ENCODE peak calls at places on chromosomes 11 and 22, in seven cellular contexts. B, U, Q, L, Y, T and I are unnamed samples.

GRCh38 chr11:34830648-34831047 is 85.5 kb downstream of the APIP start:
- DNase-seq in L (peak; percentile 21), B (no peak), Q (no peak), Y (no peak), T (peak; percentile 40), U (peak; percentile 42), I (no peak)

GRCh38 chr11:60783141-60783484 is 2.0 kb upstream of the MS4A10 start:
- DNase-seq in L (no peak), B (no peak), U (no peak), T (no peak), Q (no peak), Y (no peak), I (no peak)

GRCh38 chr11:14095882-14096281 is 133.4 kb downstream of the SPON1 start:
- DNase-seq in Y (no peak), T (no peak), U (no peak), L (no peak), B (no peak), Q (no peak), I (no peak)

GRCh38 chr11:91538065-91538464 is 686.6 kb upstream of the FAT3 start:
- DNase-seq in Y (no peak), U (no peak), T (no peak), B (no peak), Q (no peak), L (no peak), I (no peak)

GRCh38 chr11:19843106-19843505 is 130.5 kb downstream of the NAV2 start:
- DNase-seq in T (no peak), Y (no peak), Q (no peak), B (no peak), L (no peak), U (no peak), I (no peak)

GRCh38 chr11:111417011-111417765 is 38.1 kb upstream of the POU2AF1 start:
- DNase-seq in B (no peak), L (peak; percentile 73), Q (no peak), T (no peak), U (no peak), Y (no peak), I (no peak)

GRCh38 chr22:47049078-47049609 is 286.7 kb downstream of the TBC1D22A start:
- DNase-seq in B (no peak), U (no peak), Y (no peak), Q (peak; percentile 48), T (no peak), L (no peak), I (no peak)

GRCh38 chr22:37726240-37726887 is 29.5 kb downstream of the TRIOBP start:
- DNase-seq in T (no peak), B (no peak), L (peak; percentile 55), Y (no peak), U (no peak), Q (peak; percentile 53), I (no peak)

GRCh38 chr11:12376259-12376971 is 956 bp upstream of the PARVA start:
- DNase-seq in T (peak; percentile 64), Y (no peak), B (no peak), Q (no peak), U (no peak), L (peak; percentile 91), I (no peak)

GRCh38 chr11:39239553-39239952 is 2219.9 kb downstream of the LRRC4C start:
- DNase-seq in T (no peak), B (no peak), Y (no peak), Q (no peak), L (no peak), U (no peak), I (no peak)

GRCh38 chr22:35467788-35468187 is 67.8 kb downstream of the MCM5 start:
- DNase-seq in Q (no peak), Y (peak; percentile 90), L (peak; percentile 47), T (peak; percentile 74), U (peak; percentile 57), B (peak; percentile 85), I (no peak)

GRCh38 chr11:75337195-75337654 is 14.2 kb downstream of the ARRB1 start:
- DNase-seq in Y (peak; percentile 66), U (no peak), B (no peak), Q (no peak), T (no peak), L (peak; percentile 60), I (no peak)

GRCh38 chr11:15568440-15568839 is 453.7 kb downstream of the INSC start:
- DNase-seq in Y (no peak), T (no peak), Q (no peak), L (no peak), B (no peak), U (no peak), I (no peak)

GRCh38 chr11:117456027-117456720 is 128.5 kb downstream of the CEP164 start:
- DNase-seq in U (no peak), B (no peak), T (no peak), L (no peak), Y (no peak), Q (no peak), I (no peak)

GRCh38 chr22:48044484-48045060 is 1282.1 kb downstream of the TBC1D22A start:
- DNase-seq in Q (no peak), L (no peak), Y (no peak), T (no peak), B (no peak), U (no peak), I (no peak)

GRCh38 chr11:134752526-134752925 is 340.5 kb upstream of the B3GAT1 start:
- DNase-seq in U (no peak), Q (no peak), T (no peak), Y (no peak), L (no peak), B (no peak), I (no peak)

GRCh38 chr11:63868399-63869064 is 29.6 kb downstream of the MARK2 start:
- DNase-seq in T (no peak), L (no peak), Q (no peak), U (no peak), B (no peak), Y (peak; percentile 16), I (no peak)

GRCh38 chr11:119421941-119422504 is 949 bp downstream of the THY1 start:
- DNase-seq in U (no peak), L (peak; percentile 24), Y (no peak), B (no peak), T (no peak), Q (no peak), I (no peak)

GRCh38 chr11:68584991-68585524 is 99.3 kb upstream of the GAL start:
- DNase-seq in T (no peak), U (no peak), Q (no peak), L (peak; percentile 6), Y (no peak), B (no peak), I (no peak)

GRCh38 chr11:9347100-9347499 is 32.7 kb upstream of the TMEM41B start:
- DNase-seq in U (no peak), Y (no peak), T (no peak), L (no peak), B (no peak), Q (no peak), I (no peak)

DNA sequence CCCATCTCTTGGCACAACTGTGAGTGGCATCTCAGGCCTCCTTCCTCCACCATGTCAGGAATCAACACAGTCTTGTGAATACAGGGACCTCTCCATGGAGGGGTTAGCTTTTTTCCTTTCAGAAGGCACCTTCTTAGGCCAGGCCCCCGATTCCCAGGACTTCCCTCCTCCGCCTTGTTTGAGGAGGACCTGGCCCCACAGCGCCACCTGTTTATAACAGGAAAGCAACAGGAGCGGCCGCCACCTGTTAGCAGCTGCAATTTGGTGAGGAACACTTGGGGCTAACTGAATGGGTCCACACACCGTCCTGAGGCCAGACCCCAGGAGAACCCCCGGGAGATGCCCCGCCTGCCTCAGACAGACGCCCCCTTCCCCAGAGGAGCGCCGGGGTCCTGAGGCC is 3.8 kb upstream of the PKP3 start:
- DNase-seq in B (peak; percentile 64), T (no peak), Q (no peak), L (no peak), Y (no peak), U (no peak), I (no peak)
- TF ChIP-seq POLR2A in B (no peak), T (no peak), Q (no peak), L (no peak), Y (no peak), U (no peak), I (no peak)

GRCh38 chr22:41862160-41862529 is 29.2 kb downstream of the SREBF2 start:
- DNase-seq in T (no peak), L (peak; percentile 23), U (no peak), B (no peak), Y (no peak), Q (no peak), I (peak; percentile 34)
- TF ChIP-seq POLR2A in T (no peak), L (no peak), U (no peak), B (no peak), Y (no peak), Q (no peak), I (peak; percentile 63)

DNA sequence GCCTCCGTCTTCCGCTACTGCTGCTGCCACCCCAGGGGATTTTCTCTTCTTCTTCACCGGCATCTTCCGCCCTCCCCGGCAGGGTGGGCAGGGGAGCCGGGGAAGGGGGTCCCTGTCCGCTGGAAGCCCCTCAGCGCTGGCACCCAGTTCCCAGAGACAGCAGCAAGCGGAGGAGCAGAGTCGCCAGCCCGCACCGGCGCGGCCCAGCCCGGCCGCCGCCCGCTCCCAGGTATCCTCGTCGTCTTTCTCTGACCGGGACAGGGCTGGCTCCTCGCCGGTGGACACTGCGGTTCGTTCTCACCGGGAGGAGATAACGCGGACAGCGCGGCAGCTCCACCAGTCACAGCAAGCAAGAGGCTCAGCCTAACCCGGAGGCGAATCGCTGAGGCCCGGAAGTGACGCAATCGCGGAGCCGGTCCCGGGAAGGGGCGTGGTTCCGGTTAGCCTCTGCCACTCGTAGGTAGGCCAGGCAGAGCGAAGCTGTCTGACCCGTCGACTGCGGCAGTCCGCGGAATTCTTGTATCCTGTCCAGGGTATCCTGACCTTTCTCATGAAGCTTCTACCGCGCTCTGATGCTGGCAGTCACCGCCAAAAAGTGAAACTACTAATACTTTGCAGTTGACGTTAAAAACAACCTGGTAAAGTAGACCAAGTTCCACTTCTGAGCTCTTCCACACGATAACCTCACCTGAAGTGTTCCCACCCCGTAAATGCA is at the start of gene DCUN1D5:
- DNase-seq in U (peak; percentile 97), Y (peak; percentile 96), L (peak; percentile 94), B (peak; percentile 98), T (peak; percentile 97), Q (peak; percentile 79), I (peak; percentile 74)
- TF ChIP-seq POLR2A in U (peak; percentile 56), Y (peak; percentile 97), L (peak; percentile 92), B (no peak), T (peak; percentile 74), Q (peak; percentile 94), I (peak; percentile 91)

DNA sequence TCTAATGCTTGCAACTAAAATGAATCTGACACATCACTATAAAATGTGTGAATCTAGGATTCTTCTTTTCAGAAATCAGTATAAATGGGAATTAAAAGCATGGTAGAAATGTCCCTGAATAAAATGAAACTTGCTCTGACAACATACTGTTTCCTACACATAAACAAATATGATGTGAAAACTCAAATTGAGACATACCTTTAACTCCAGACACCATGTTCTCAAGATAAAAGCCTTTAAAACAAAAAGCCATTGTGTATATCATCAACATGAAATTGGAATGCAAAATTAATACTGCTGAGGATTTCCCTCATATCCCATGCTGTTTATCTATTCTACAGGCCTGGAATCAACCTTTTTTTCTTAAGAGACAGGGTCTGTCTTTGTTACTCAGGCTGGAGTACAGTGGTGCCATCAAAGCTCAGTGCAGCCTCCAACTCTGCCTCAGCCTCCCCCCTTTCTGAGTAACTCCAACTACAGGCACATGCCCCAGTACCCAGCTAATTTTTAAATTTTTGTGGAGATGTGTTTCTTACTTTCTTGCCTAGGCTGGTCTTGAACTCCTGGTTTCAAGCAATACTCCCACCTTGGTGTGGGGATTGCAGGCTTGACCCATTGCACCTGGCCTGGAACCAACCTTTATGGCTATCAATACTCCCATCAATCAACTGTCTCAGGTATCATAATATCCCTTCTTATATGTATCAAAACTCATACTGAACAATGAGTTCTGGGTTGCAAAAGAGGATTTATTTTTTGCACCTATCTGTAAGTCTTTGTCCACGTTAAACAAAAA is 6.7 kb downstream of the TAF1D start:
- DNase-seq in L (no peak), B (no peak), U (no peak), T (no peak), Y (no peak), Q (no peak), I (no peak)
- TF ChIP-seq POLR2A in L (no peak), B (no peak), U (no peak), T (no peak), Y (peak; percentile 64), Q (peak; percentile 50), I (no peak)